ENCODE peak calls at places on chromosomes 7 and 10, in six cellular contexts. One of them, this sample, is unnamed.
A peak's percentile ranks its signal among the peaks of the same experiment; 100 is the strongest.

GRCh38 chr7:12949060-12950045 is 261.9 kb downstream of the ARL4A start:
- DNase-seq in nucleus accumbens: no peak
- DNase-seq in psoas muscle: no peak
- DNase-seq in D341Med: no peak
- DNase-seq in DMS 273 treated with DMSO at 0.1 percent for 48 hours: no peak
- DNase-seq in activated T-cell treated with anti-CD3 and anti-CD28 coated beads, Interleukin-2, amount 50 U/mL, for 48 hours: no peak
- DNase-seq in this sample: no peak

GRCh38 chr7:99729501-99730261 is 5.3 kb downstream of the CYP3A7 start:
- DNase-seq in D341Med: no peak
- DNase-seq in nucleus accumbens: no peak
- DNase-seq in psoas muscle: no peak
- DNase-seq in activated T-cell treated with anti-CD3 and anti-CD28 coated beads, Interleukin-2, amount 50 U/mL, for 48 hours: no peak
- DNase-seq in DMS 273 treated with DMSO at 0.1 percent for 48 hours: no peak
- DNase-seq in this sample: no peak

GRCh38 chr7:100220833-100221718 is 1.3 kb downstream of the PVRIG start:
- DNase-seq in DMS 273 treated with DMSO at 0.1 percent for 48 hours: no peak
- DNase-seq in D341Med: no peak
- DNase-seq in nucleus accumbens: no peak
- DNase-seq in psoas muscle: no peak
- DNase-seq in activated T-cell treated with anti-CD3 and anti-CD28 coated beads, Interleukin-2, amount 50 U/mL, for 48 hours: peak; percentile 78
- DNase-seq in this sample: no peak

GRCh38 chr7:34322841-34323240 is 335.2 kb upstream of the NPSR1 start:
- DNase-seq in nucleus accumbens: no peak
- DNase-seq in DMS 273 treated with DMSO at 0.1 percent for 48 hours: no peak
- DNase-seq in D341Med: no peak
- DNase-seq in psoas muscle: no peak
- DNase-seq in activated T-cell treated with anti-CD3 and anti-CD28 coated beads, Interleukin-2, amount 50 U/mL, for 48 hours: no peak
- DNase-seq in this sample: no peak

GRCh38 chr7:134660242-134660785 is 13.7 kb downstream of the BPGM start:
- DNase-seq in DMS 273 treated with DMSO at 0.1 percent for 48 hours: no peak
- DNase-seq in psoas muscle: no peak
- DNase-seq in D341Med: no peak
- DNase-seq in activated T-cell treated with anti-CD3 and anti-CD28 coated beads, Interleukin-2, amount 50 U/mL, for 48 hours: no peak
- DNase-seq in nucleus accumbens: no peak
- DNase-seq in this sample: no peak

GRCh38 chr10:72759584-72759983 is 67.6 kb downstream of the MCU start:
- DNase-seq in nucleus accumbens: no peak
- DNase-seq in DMS 273 treated with DMSO at 0.1 percent for 48 hours: no peak
- DNase-seq in psoas muscle: no peak
- DNase-seq in D341Med: no peak
- DNase-seq in activated T-cell treated with anti-CD3 and anti-CD28 coated beads, Interleukin-2, amount 50 U/mL, for 48 hours: no peak
- DNase-seq in this sample: no peak

GRCh38 chr7:20399516-20399915 is 68.8 kb downstream of the ITGB8 start:
- DNase-seq in DMS 273 treated with DMSO at 0.1 percent for 48 hours: no peak
- DNase-seq in psoas muscle: no peak
- DNase-seq in nucleus accumbens: no peak
- DNase-seq in activated T-cell treated with anti-CD3 and anti-CD28 coated beads, Interleukin-2, amount 50 U/mL, for 48 hours: no peak
- DNase-seq in D341Med: no peak
- DNase-seq in this sample: no peak

GRCh38 chr7:20083781-20084180 is 133.4 kb downstream of the MACC1 start:
- DNase-seq in psoas muscle: no peak
- DNase-seq in nucleus accumbens: no peak
- DNase-seq in DMS 273 treated with DMSO at 0.1 percent for 48 hours: no peak
- DNase-seq in activated T-cell treated with anti-CD3 and anti-CD28 coated beads, Interleukin-2, amount 50 U/mL, for 48 hours: no peak
- DNase-seq in D341Med: no peak
- DNase-seq in this sample: no peak